ENCODE peak calls at places on chromosomes 13 and 19, in nine cellular contexts. Z, O, S, R, M, I, Y, F and J are unnamed samples.

GRCh38 chr19:41096353-41096752 is 8.1 kb downstream of the CYP2A13 start:
- DNase-seq in Z (no peak), O (no peak), S (no peak), R (no peak), M (no peak), I (no peak), Y (no peak), F (no peak), J (no peak)

GRCh38 chr13:49936943-49937273 is 768 bp upstream of the SPRYD7 start:
- DNase-seq in Z (peak), O (no peak), S (no peak), R (no peak), M (no peak), I (no peak), Y (no peak), F (no peak), J (no peak)

GRCh38 chr19:34391813-34392212 is 12.4 kb upstream of the PDCD2L start:
- DNase-seq in Z (no peak), O (no peak), S (no peak), R (no peak), M (no peak), I (peak), Y (no peak), F (no peak), J (no peak)

GRCh38 chr19:47020992-47021496 is 1.4 kb downstream of the NPAS1 start:
- DNase-seq in Z (no peak), O (no peak), S (no peak), R (peak), M (no peak), I (no peak), Y (no peak), F (no peak), J (peak)

GRCh38 chr13:94595006-94595942 is 678 bp downstream of the TGDS start:
- DNase-seq in Z (no peak), O (no peak), S (peak), R (peak), M (no peak), I (no peak), Y (no peak), F (no peak), J (peak)

GRCh38 chr13:76822691-76823267 is 63.4 kb downstream of the KCTD12 start:
- DNase-seq in Z (no peak), O (no peak), S (no peak), R (no peak), M (peak), I (peak), Y (peak), F (no peak), J (peak)

GRCh38 chr19:9353011-9353410 is 9.8 kb upstream of the ZNF177 start:
- DNase-seq in Z (no peak), O (no peak), S (no peak), R (no peak), M (no peak), I (no peak), Y (no peak), F (no peak), J (no peak)

GRCh38 chr13:50989476-50989875 is 79.9 kb downstream of the RNASEH2B start:
- DNase-seq in Z (no peak), O (no peak), S (peak), R (peak), M (no peak), I (no peak), Y (no peak), F (no peak), J (peak)

GRCh38 chr13:45219938-45220375 is 19.1 kb upstream of the KCTD4 start:
- DNase-seq in Z (no peak), O (peak), S (peak), R (no peak), M (no peak), I (peak), Y (peak), F (no peak), J (peak)

GRCh38 chr13:21458457-21458815 is 667 bp downstream of the ZDHHC20 start:
- DNase-seq in Z (peak), O (no peak), S (no peak), R (peak), M (no peak), I (peak), Y (no peak), F (no peak), J (no peak)

GRCh38 chr13:44759222-44759721 is 183.1 kb upstream of the TSC22D1 start:
- DNase-seq in Z (no peak), O (no peak), S (no peak), R (peak), M (no peak), I (no peak), Y (peak), F (no peak), J (peak)

GRCh38 chr13:20465218-20465879 is 60.3 kb downstream of the CRYL1 start:
- DNase-seq in Z (no peak), O (no peak), S (no peak), R (no peak), M (peak), I (peak), Y (peak), F (no peak), J (no peak)

GRCh38 chr13:43573787-43574562 is 212.8 kb downstream of the ENOX1 start:
- DNase-seq in Z (no peak), O (no peak), S (no peak), R (no peak), M (peak), I (no peak), Y (peak), F (no peak), J (peak)

GRCh38 chr13:49112782-49113525 is 107.2 kb upstream of the MLNR start:
- DNase-seq in Z (no peak), O (no peak), S (no peak), R (no peak), M (no peak), I (peak), Y (peak), F (no peak), J (peak)

GRCh38 chr13:42905542-42905941 is 86.5 kb downstream of the EPSTI1 start:
- DNase-seq in Z (no peak), O (no peak), S (no peak), R (no peak), M (no peak), I (no peak), Y (no peak), F (no peak), J (no peak)

GRCh38 chr19:18137242-18137641 is 15.7 kb upstream of the PIK3R2 start:
- DNase-seq in Z (no peak), O (no peak), S (no peak), R (no peak), M (no peak), I (no peak), Y (no peak), F (no peak), J (no peak)

GRCh38 chr13:87884874-87885273 is 213.7 kb downstream of the SLITRK5 start:
- DNase-seq in Z (no peak), O (peak), S (peak), R (peak), M (peak), I (peak), Y (peak), F (no peak), J (peak)

GRCh38 chr19:13908674-13909073 is 2.7 kb downstream of the CC2D1A start:
- DNase-seq in Z (no peak), O (no peak), S (no peak), R (no peak), M (no peak), I (no peak), Y (no peak), F (no peak), J (no peak)

GRCh38 chr19:39341122-39341719 is 1.0 kb upstream of the SAMD4B start:
- DNase-seq in Z (peak), O (no peak), S (no peak), R (no peak), M (no peak), I (no peak), Y (peak), F (no peak), J (no peak)

GRCh38 chr19:29927944-29928669 is 13.9 kb upstream of the URI1 start:
- DNase-seq in Z (no peak), O (no peak), S (no peak), R (no peak), M (peak), I (no peak), Y (no peak), F (peak), J (no peak)

GRCh38 chr13:110354715-110355473 is 47.8 kb downstream of the COL4A2 start:
- DNase-seq in Z (no peak), O (no peak), S (no peak), R (no peak), M (no peak), I (no peak), Y (no peak), F (no peak), J (peak)

GRCh38 chr13:111946214-111946613 is 120.7 kb upstream of the SOX1 start:
- DNase-seq in Z (no peak), O (no peak), S (no peak), R (no peak), M (no peak), I (no peak), Y (no peak), F (no peak), J (no peak)

GRCh38 chr19:49403404-49404187 is 15.5 kb downstream of the KASH5 start:
- DNase-seq in Z (no peak), O (no peak), S (peak), R (peak), M (peak), I (no peak), Y (no peak), F (no peak), J (no peak)

GRCh38 chr19:54928299-54928698 is 19.0 kb downstream of the NLRP7 start:
- DNase-seq in Z (no peak), O (no peak), S (no peak), R (no peak), M (no peak), I (peak), Y (no peak), F (no peak), J (peak)

GRCh38 chr13:106232680-106233079 is 302.8 kb downstream of the EFNB2 start:
- DNase-seq in Z (no peak), O (no peak), S (no peak), R (peak), M (peak), I (no peak), Y (no peak), F (no peak), J (no peak)

GRCh38 chr19:33440682-33441081 is 67.2 kb downstream of the CEBPG start:
- DNase-seq in Z (no peak), O (no peak), S (no peak), R (no peak), M (no peak), I (no peak), Y (no peak), F (no peak), J (no peak)